ENCODE peak calls at places on chromosomes 13 and 19, in four cellular contexts. One of them, this sample, is unnamed.

GRCh38 chr19:8161135-8161646 is 11.8 kb upstream of the FBN3 start:
- DNase-seq in lower lobe of right lung: no peak
- DNase-seq in aorta: no peak
- DNase-seq in cardiac muscle cell: peak; percentile 34
- DNase-seq in this sample: no peak

GRCh38 chr13:46315491-46316075 is 71.5 kb downstream of the RUBCNL start:
- DNase-seq in cardiac muscle cell: peak; percentile 37
- DNase-seq in lower lobe of right lung: no peak
- DNase-seq in aorta: no peak
- DNase-seq in this sample: no peak

GRCh38 chr19:29944415-29945012 is 2.5 kb downstream of the URI1 start:
- DNase-seq in lower lobe of right lung: no peak
- DNase-seq in aorta: no peak
- DNase-seq in cardiac muscle cell: no peak
- DNase-seq in this sample: no peak

GRCh38 chr13:106117035-106117434 is 418.4 kb downstream of the EFNB2 start:
- DNase-seq in lower lobe of right lung: no peak
- DNase-seq in aorta: no peak
- DNase-seq in cardiac muscle cell: no peak
- DNase-seq in this sample: no peak

GRCh38 chr19:52658595-52658994 is 20.4 kb upstream of the ZNF83 start:
- DNase-seq in lower lobe of right lung: no peak
- DNase-seq in aorta: no peak
- DNase-seq in cardiac muscle cell: no peak
- DNase-seq in this sample: no peak

GRCh38 chr19:41588497-41589209 is 12.7 kb downstream of the CEACAM21 start:
- DNase-seq in lower lobe of right lung: no peak
- DNase-seq in cardiac muscle cell: peak; percentile 59
- DNase-seq in aorta: no peak
- DNase-seq in this sample: no peak

GRCh38 chr13:95296326-95296939 is 4.8 kb downstream of the ABCC4 start:
- DNase-seq in lower lobe of right lung: peak; percentile 51
- DNase-seq in aorta: no peak
- DNase-seq in cardiac muscle cell: peak; percentile 51
- DNase-seq in this sample: no peak

GRCh38 chr19:28169168-28169862 is 1043.6 kb downstream of the UQCRFS1 start:
- DNase-seq in aorta: no peak
- DNase-seq in lower lobe of right lung: no peak
- DNase-seq in cardiac muscle cell: peak; percentile 67
- DNase-seq in this sample: no peak

GRCh38 chr19:46859637-46860124 is 1.1 kb upstream of the ARHGAP35 start:
- DNase-seq in aorta: no peak
- DNase-seq in lower lobe of right lung: peak; percentile 70
- DNase-seq in cardiac muscle cell: no peak
- DNase-seq in this sample: peak; percentile 88

GRCh38 chr13:113298001-113298945 is 1.2 kb downstream of the LAMP1 start:
- DNase-seq in aorta: no peak
- DNase-seq in cardiac muscle cell: no peak
- DNase-seq in lower lobe of right lung: no peak
- DNase-seq in this sample: no peak

DNA sequence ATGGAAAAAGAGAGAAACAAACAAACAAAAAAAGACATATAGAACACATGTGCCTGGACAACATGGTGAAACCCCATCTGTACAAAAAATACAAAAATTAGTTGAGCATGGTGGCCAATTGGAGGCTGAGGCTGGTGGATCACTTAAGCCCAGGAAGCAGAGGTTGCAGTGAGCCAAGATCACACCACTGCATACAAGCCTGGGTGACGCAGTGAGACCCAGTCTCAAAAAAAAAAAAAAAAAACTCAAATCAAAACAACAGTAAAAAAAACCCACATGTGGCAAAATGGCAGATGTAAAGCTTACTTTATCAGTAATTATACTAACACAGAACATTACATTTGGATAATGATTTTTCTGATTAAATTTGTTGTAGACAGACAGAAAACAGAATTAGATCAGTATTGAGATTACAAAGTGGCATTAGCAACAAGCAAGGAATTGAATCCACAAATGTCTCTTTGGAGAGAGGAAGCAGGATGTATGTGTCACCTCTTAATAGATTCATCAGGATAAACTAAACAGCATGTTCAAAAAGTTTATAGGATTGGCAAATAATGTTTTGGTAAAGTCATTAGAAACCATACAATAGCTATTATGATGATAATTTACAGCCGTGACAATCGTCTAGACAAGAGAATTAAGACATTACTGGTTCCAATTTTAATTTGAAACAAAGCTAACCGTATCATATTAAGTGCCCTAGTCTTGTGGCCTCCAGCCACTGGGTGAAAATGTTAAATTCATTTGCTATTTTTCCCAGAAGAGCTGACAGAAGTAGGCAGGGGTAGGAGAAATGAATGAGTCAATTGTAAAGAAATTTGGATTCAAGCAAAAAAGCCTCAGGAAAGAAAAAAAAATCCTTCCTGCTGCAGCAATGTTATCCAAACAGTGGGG is 206.0 kb downstream of the FGF14 start:
- DNase-seq in cardiac muscle cell: no peak
- DNase-seq in aorta: no peak
- DNase-seq in lower lobe of right lung: no peak
- DNase-seq in this sample: no peak
- H3K27ac ChIP-seq in cardiac muscle cell: no peak overlapping the region
- H3K27ac ChIP-seq in aorta: no peak overlapping the region
- H3K27ac ChIP-seq in lower lobe of right lung: no peak overlapping the region
- H3K27ac ChIP-seq in this sample: no peak overlapping the region

GRCh38 chr19:13007292-13008045 is 12.2 kb downstream of the NFIX start:
- DNase-seq in aorta: peak; percentile 72
- DNase-seq in lower lobe of right lung: peak; percentile 89
- DNase-seq in cardiac muscle cell: no peak
- DNase-seq in this sample: peak; percentile 73

GRCh38 chr19:13004273-13004672 is 9.0 kb downstream of the NFIX start:
- DNase-seq in lower lobe of right lung: no peak
- DNase-seq in cardiac muscle cell: no peak
- DNase-seq in aorta: no peak
- DNase-seq in this sample: no peak

GRCh38 chr19:13005861-13006370 is 10.6 kb downstream of the NFIX start:
- DNase-seq in cardiac muscle cell: no peak
- DNase-seq in aorta: no peak
- DNase-seq in lower lobe of right lung: no peak
- DNase-seq in this sample: no peak

GRCh38 chr19:13005253-13005652 is 10.0 kb downstream of the NFIX start:
- DNase-seq in lower lobe of right lung: no peak
- DNase-seq in aorta: no peak
- DNase-seq in cardiac muscle cell: no peak
- DNase-seq in this sample: no peak

DNA sequence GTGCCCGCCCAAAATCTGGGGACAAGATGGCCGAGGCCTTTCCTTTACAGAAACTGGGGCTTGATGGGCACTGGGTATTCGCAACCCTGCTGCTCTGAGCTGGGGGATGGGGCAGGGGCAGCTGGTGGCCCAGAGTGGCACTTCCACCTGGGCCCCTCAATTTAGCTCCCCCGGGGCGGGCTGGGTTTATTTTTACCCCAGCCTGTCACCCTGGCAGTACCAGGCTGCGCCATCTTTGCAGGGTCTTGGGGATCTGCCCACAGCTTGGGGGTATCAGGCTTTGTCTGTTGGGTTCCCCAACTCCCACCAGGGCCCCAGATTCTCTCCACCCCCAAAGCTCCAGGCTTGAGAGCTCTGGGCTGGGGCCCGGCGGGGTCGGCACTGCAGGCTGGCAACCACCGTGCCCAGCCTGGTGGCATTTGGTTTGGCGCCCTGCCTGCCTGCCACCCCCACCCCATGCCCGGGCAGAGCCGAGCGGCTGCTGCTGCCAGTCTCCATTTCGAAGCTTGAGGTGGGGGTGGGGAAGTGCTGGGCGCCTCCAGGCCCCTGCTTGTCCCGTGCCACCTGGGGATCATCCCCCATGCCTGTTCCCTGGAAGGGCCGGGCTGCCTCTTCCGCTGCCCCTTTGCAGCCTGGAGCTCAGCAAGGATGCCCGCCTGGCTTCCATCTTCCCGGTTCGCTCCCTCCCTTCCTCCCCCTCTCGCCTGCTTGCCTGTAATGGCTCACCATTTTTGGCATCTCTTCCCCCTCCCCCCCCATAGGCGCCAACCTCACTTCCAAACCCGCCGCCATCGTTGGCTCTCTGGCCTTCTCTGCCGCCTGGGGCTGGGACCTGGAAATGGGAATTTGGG is 11.4 kb downstream of the NFIX start:
- DNase-seq in cardiac muscle cell: no peak
- DNase-seq in aorta: peak; percentile 71
- DNase-seq in lower lobe of right lung: no peak
- DNase-seq in this sample: peak; percentile 72
- H3K4me1 ChIP-seq in cardiac muscle cell: no peaks in the 10 kb centered on the region
- H3K4me1 ChIP-seq in aorta: peaks cover 3% of the 10 kb centered on the region
- H3K4me1 ChIP-seq in lower lobe of right lung: peaks cover 94% of the 10 kb centered on the region
- H3K4me1 ChIP-seq in this sample: peaks cover 9% of the 10 kb centered on the region

GRCh38 chr13:59352600-59352999 is 811.1 kb downstream of the DIAPH3 start:
- DNase-seq in lower lobe of right lung: no peak
- DNase-seq in cardiac muscle cell: no peak
- DNase-seq in aorta: no peak
- DNase-seq in this sample: no peak
- H3K9me3 ChIP-seq in lower lobe of right lung: no peaks in the 10 kb centered on the region
- H3K9me3 ChIP-seq in cardiac muscle cell: no peaks in the 10 kb centered on the region
- H3K9me3 ChIP-seq in aorta: no peaks in the 10 kb centered on the region
- H3K9me3 ChIP-seq in this sample: no peaks in the 10 kb centered on the region

GRCh38 chr19:18055967-18056366 is 30.8 kb downstream of the IL12RB1 start:
- DNase-seq in cardiac muscle cell: no peak
- DNase-seq in lower lobe of right lung: no peak
- DNase-seq in aorta: no peak
- DNase-seq in this sample: no peak

GRCh38 chr19:18058208-18059009 is 28.3 kb downstream of the IL12RB1 start:
- DNase-seq in cardiac muscle cell: peak; percentile 86
- DNase-seq in aorta: peak; percentile 85
- DNase-seq in lower lobe of right lung: peak; percentile 86
- DNase-seq in this sample: peak; percentile 81

GRCh38 chr19:18059902-18060301 is 26.8 kb downstream of the IL12RB1 start:
- DNase-seq in lower lobe of right lung: no peak
- DNase-seq in aorta: no peak
- DNase-seq in cardiac muscle cell: no peak
- DNase-seq in this sample: no peak

GRCh38 chr19:18059297-18059696 is 27.4 kb downstream of the IL12RB1 start:
- DNase-seq in lower lobe of right lung: no peak
- DNase-seq in cardiac muscle cell: no peak
- DNase-seq in aorta: no peak
- DNase-seq in this sample: no peak

GRCh38 chr19:18057557-18057956 is 29.2 kb downstream of the IL12RB1 start:
- DNase-seq in cardiac muscle cell: no peak
- DNase-seq in lower lobe of right lung: no peak
- DNase-seq in aorta: peak; percentile 69
- DNase-seq in this sample: peak; percentile 78
- H3K27ac ChIP-seq in cardiac muscle cell: no peak overlapping the region
- H3K27ac ChIP-seq in lower lobe of right lung: peak overlapping the region; percentile 82
- H3K27ac ChIP-seq in aorta: no peak overlapping the region
- H3K27ac ChIP-seq in this sample: peak overlapping the region; percentile 59

DNA sequence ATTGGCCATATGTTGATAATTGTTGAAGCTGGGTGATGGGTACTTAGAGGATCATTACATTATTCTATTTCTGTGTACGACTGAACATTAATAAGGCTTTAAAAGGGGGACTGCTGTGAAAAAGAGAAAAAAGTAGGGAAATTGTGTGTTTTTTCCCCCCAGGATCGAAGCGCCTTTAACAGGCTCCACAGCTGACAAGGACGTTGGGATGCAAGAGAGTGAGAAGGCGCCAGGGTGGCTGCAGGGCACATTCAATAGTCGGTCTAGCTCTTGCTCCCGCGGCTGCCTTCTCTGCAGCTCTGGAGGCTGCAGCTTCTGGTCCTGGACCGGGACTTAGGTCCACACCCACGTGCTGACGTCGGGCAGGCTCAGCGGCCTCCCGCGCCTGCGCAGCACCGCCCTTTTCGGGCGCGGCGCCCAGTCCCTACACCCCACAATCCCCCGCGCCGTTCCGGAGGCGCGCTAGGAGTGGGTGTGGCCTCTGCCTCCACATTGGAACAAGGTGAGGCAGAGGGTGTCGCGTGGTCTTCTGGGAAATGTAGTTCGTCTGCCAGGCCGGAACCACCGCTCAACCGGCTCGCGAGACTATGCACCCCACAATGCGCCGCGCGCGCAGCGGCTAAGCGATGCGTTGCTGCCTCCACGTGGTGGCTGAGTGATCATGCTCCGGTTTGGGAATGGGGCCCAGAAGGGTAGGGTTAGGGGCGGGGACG is 4.9 kb upstream of the LRFN3 start:
- DNase-seq in lower lobe of right lung: peak; percentile 100
- DNase-seq in aorta: peak; percentile 100
- DNase-seq in cardiac muscle cell: peak; percentile 100
- DNase-seq in this sample: peak; percentile 100
- H3K4me1 ChIP-seq in lower lobe of right lung: peaks cover 24% of the 10 kb centered on the region
- H3K4me1 ChIP-seq in aorta: no peaks in the 10 kb centered on the region
- H3K4me1 ChIP-seq in cardiac muscle cell: peaks cover 6% of the 10 kb centered on the region
- H3K4me1 ChIP-seq in this sample: peaks cover 3% of the 10 kb centered on the region

GRCh38 chr13:89515948-89516347 is 1831.5 kb upstream of the MIR17HG start:
- DNase-seq in lower lobe of right lung: no peak
- DNase-seq in cardiac muscle cell: no peak
- DNase-seq in aorta: no peak
- DNase-seq in this sample: no peak
- H3K9me3 ChIP-seq in lower lobe of right lung: peaks cover 7% of the 10 kb centered on the region
- H3K9me3 ChIP-seq in cardiac muscle cell: peaks cover 3% of the 10 kb centered on the region
- H3K9me3 ChIP-seq in aorta: no peaks in the 10 kb centered on the region
- H3K9me3 ChIP-seq in this sample: no peaks in the 10 kb centered on the region

DNA sequence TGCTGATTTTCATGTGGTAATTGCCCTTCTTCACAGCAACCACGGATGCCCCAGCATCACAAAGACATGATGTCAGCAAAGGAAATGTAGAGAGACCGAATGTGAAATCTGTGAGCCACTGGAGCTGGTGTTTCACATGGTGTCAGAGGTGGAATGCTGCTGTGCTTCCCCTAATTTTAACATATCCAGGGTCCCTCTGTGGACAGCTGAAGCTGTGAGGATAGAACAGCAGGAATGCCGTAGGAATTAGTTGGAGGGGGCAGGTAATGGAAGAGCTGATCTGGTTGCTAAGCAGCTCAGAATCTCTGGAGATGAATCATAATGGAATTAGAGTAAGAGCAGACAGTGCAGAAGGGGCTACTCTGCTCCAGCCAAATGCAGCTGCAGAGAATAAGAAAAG is 68.9 kb upstream of the ZNF835 start:
- DNase-seq in cardiac muscle cell: no peak
- DNase-seq in lower lobe of right lung: no peak
- DNase-seq in aorta: no peak
- DNase-seq in this sample: no peak
- H3K27ac ChIP-seq in cardiac muscle cell: no peak overlapping the region
- H3K27ac ChIP-seq in lower lobe of right lung: no peak overlapping the region
- H3K27ac ChIP-seq in aorta: no peak overlapping the region
- H3K27ac ChIP-seq in this sample: no peak overlapping the region

DNA sequence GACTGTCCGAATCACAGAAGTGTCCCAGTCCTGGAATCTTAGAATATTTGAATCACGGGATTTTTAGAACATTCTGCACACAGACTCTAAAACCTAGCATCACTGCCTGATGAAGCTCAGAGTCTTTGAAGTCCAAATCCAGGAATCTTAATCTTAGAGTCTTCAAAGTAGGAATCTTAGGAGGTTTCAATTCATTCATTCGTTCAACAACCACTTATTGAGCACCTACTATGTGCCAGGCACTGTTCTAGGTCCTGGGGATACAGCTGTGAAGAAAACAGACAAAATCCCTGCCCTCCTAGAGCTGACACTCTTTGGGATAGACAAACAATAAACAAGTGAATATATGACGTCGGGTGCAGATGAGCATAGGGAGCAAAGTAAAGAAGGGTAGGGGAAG is 1.7 kb downstream of the RTN2 start:
- DNase-seq in cardiac muscle cell: no peak
- DNase-seq in lower lobe of right lung: no peak
- DNase-seq in aorta: no peak
- DNase-seq in this sample: no peak
- H3K4me1 ChIP-seq in cardiac muscle cell: no peaks in the 10 kb centered on the region
- H3K4me1 ChIP-seq in lower lobe of right lung: peaks cover 44% of the 10 kb centered on the region
- H3K4me1 ChIP-seq in aorta: no peaks in the 10 kb centered on the region
- H3K4me1 ChIP-seq in this sample: peaks cover 6% of the 10 kb centered on the region